ENCODE peak calls at places on chromosomes 11 and 22, in nine cellular contexts. P, C, W, U, A, K, L, T and E are unnamed samples.

GRCh38 chr11:8289426-8290047 is 25.9 kb upstream of the LMO1 start:
- DNase-seq in P (no peak), C (peak; percentile 63), W (peak; percentile 54), U (no peak), A (no peak), K (no peak), L (no peak), T (no peak), E (no peak)

GRCh38 chr11:114281388-114281956 is 14.7 kb upstream of the NNMT start:
- DNase-seq in P (no peak), C (no peak), W (no peak), U (no peak), A (no peak), K (no peak), L (no peak), T (no peak), E (no peak)

GRCh38 chr22:42179616-42180015 is 49.0 kb upstream of the CYP2D6 start:
- DNase-seq in P (no peak), C (no peak), W (no peak), U (peak; percentile 88), A (no peak), K (no peak), L (no peak), T (peak; percentile 49), E (no peak)

GRCh38 chr11:57434640-57435546 is 8.0 kb upstream of the SLC43A3 start:
- DNase-seq in P (no peak), C (no peak), W (no peak), U (peak; percentile 82), A (no peak), K (no peak), L (no peak), T (peak; percentile 72), E (no peak)

GRCh38 chr22:32650553-32651345 is 150.8 kb upstream of the TIMP3 start:
- DNase-seq in P (no peak), C (no peak), W (no peak), U (no peak), A (no peak), K (no peak), L (no peak), T (no peak), E (no peak)

GRCh38 chr11:1532606-1533341 is 39.3 kb downstream of the DUSP8 start:
- DNase-seq in P (no peak), C (no peak), W (no peak), U (no peak), A (no peak), K (no peak), L (no peak), T (no peak), E (no peak)

GRCh38 chr11:47183969-47184368 is 2.3 kb downstream of the PACSIN3 start:
- DNase-seq in P (peak; percentile 36), C (no peak), W (no peak), U (no peak), A (no peak), K (no peak), L (no peak), T (no peak), E (no peak)

GRCh38 chr22:19038728-19039447 is 83.3 kb downstream of the DGCR2 start:
- DNase-seq in P (no peak), C (no peak), W (no peak), U (no peak), A (no peak), K (no peak), L (no peak), T (no peak), E (no peak)

GRCh38 chr11:6297831-6298230 is 22.5 kb downstream of the CAVIN3 start:
- DNase-seq in P (no peak), C (peak; percentile 33), W (no peak), U (no peak), A (no peak), K (no peak), L (no peak), T (no peak), E (no peak)

GRCh38 chr11:63682045-63682915 is 980 bp downstream of the RTN3 start:
- DNase-seq in P (peak; percentile 33), C (peak; percentile 72), W (peak; percentile 24), U (no peak), A (no peak), K (no peak), L (peak; percentile 26), T (no peak), E (peak; percentile 8)

GRCh38 chr11:88193278-88193677 is 18.0 kb upstream of the RAB38 start:
- DNase-seq in P (no peak), C (peak; percentile 38), W (no peak), U (no peak), A (no peak), K (no peak), L (no peak), T (no peak), E (no peak)

GRCh38 chr11:37442576-37442975 is 844.5 kb upstream of the RAG2 start:
- DNase-seq in P (no peak), C (no peak), W (no peak), U (no peak), A (no peak), K (no peak), L (no peak), T (peak; percentile 45), E (no peak)

GRCh38 chr11:121132211-121132976 is 31.4 kb downstream of the TECTA start:
- DNase-seq in P (no peak), C (no peak), W (no peak), U (no peak), A (no peak), K (no peak), L (no peak), T (no peak), E (no peak)

GRCh38 chr11:1448882-1449281 is 37.7 kb downstream of the MOB2 start:
- DNase-seq in P (no peak), C (no peak), W (no peak), U (no peak), A (no peak), K (no peak), L (no peak), T (no peak), E (no peak)

GRCh38 chr11:92473736-92474135 is 249.1 kb downstream of the FAT3 start:
- DNase-seq in P (no peak), C (no peak), W (no peak), U (no peak), A (no peak), K (no peak), L (no peak), T (peak; percentile 30), E (no peak)

GRCh38 chr11:133953571-133953970 is 3.2 kb downstream of the IGSF9B start:
- DNase-seq in P (no peak), C (no peak), W (no peak), U (no peak), A (no peak), K (no peak), L (no peak), T (no peak), E (no peak)

GRCh38 chr22:20084547-20085413 is 4.7 kb downstream of the DGCR8 start:
- DNase-seq in P (no peak), C (peak; percentile 6), W (peak; percentile 40), U (no peak), A (no peak), K (no peak), L (peak; percentile 51), T (no peak), E (no peak)

GRCh38 chr11:111554532-111554931 is 14.0 kb downstream of the LAYN start:
- DNase-seq in P (no peak), C (no peak), W (no peak), U (no peak), A (no peak), K (no peak), L (no peak), T (no peak), E (no peak)

GRCh38 chr11:120112174-120112796 is 25.6 kb downstream of the TRIM29 start:
- DNase-seq in P (no peak), C (no peak), W (no peak), U (no peak), A (no peak), K (no peak), L (no peak), T (no peak), E (no peak)

GRCh38 chr22:49209452-49210195 is 618.0 kb downstream of the BRD1 start:
- DNase-seq in P (peak; percentile 4), C (peak; percentile 93), W (no peak), U (no peak), A (peak; percentile 79), K (no peak), L (no peak), T (no peak), E (peak; percentile 5)

GRCh38 chr11:1352696-1353382 is 36.9 kb upstream of the BRSK2 start:
- DNase-seq in P (no peak), C (no peak), W (no peak), U (no peak), A (no peak), K (no peak), L (no peak), T (no peak), E (no peak)

GRCh38 chr11:72026029-72026428 is 27.3 kb downstream of the IL18BP start:
- DNase-seq in P (no peak), C (no peak), W (no peak), U (no peak), A (no peak), K (no peak), L (no peak), T (no peak), E (no peak)

GRCh38 chr11:7512525-7513209 is 1.1 kb upstream of the PPFIBP2 start:
- DNase-seq in P (peak; percentile 83), C (no peak), W (no peak), U (no peak), A (peak; percentile 10), K (no peak), L (peak; percentile 44), T (no peak), E (no peak)

GRCh38 chr22:31247726-31248125 is 35.6 kb downstream of the LIMK2 start:
- DNase-seq in P (no peak), C (no peak), W (no peak), U (no peak), A (no peak), K (no peak), L (no peak), T (no peak), E (no peak)

GRCh38 chr11:70255717-70256116 is 14.8 kb upstream of the PPFIA1 start:
- DNase-seq in P (no peak), C (peak; percentile 47), W (no peak), U (no peak), A (no peak), K (no peak), L (no peak), T (no peak), E (no peak)

GRCh38 chr11:102318469-102318868 is 1.2 kb downstream of the BIRC3 start:
- DNase-seq in P (no peak), C (no peak), W (no peak), U (no peak), A (no peak), K (no peak), L (peak; percentile 56), T (peak; percentile 70), E (no peak)

GRCh38 chr11:2885017-2885675 is 429 bp downstream of the CDKN1C start:
- DNase-seq in P (peak; percentile 63), C (no peak), W (no peak), U (no peak), A (no peak), K (no peak), L (peak; percentile 44), T (no peak), E (no peak)

GRCh38 chr11:24091594-24091993 is 405.3 kb upstream of the LUZP2 start:
- DNase-seq in P (no peak), C (no peak), W (no peak), U (no peak), A (no peak), K (no peak), L (no peak), T (no peak), E (no peak)

GRCh38 chr11:75380716-75381420 is 18.4 kb upstream of the RPS3 start:
- DNase-seq in P (no peak), C (no peak), W (no peak), U (no peak), A (no peak), K (no peak), L (no peak), T (no peak), E (no peak)

GRCh38 chr11:107859459-107860239 is 1.1 kb upstream of the SLC35F2 start:
- DNase-seq in P (peak; percentile 28), C (peak; percentile 72), W (no peak), U (no peak), A (peak; percentile 71), K (peak; percentile 26), L (peak; percentile 42), T (peak; percentile 27), E (no peak)

GRCh38 chr11:119700536-119701346 is 28.3 kb downstream of the NECTIN1 start:
- DNase-seq in P (no peak), C (no peak), W (no peak), U (no peak), A (no peak), K (no peak), L (no peak), T (peak; percentile 13), E (peak; percentile 16)